ENCODE peak calls at places on chromosomes 2 and 18, in four cellular contexts. S is K562, F is HepG2, N is GM12878. E is an unnamed sample.

GRCh38 chr18:8943900-8944870 is 158.3 kb upstream of the NDUFV2 start:
- DNase-seq in S (no peak), F (no peak), N (no peak), E (no peak)

GRCh38 chr2:208334230-208334629 is 68.2 kb downstream of the PIKFYVE start:
- DNase-seq in S (no peak), F (no peak), N (no peak), E (no peak)

GRCh38 chr2:238207006-238207405 is 3.5 kb upstream of the ILKAP start:
- DNase-seq in S (no peak), F (no peak), N (no peak), E (no peak)

GRCh38 chr18:26252411-26252810 is 26.2 kb downstream of the TAF4B start:
- DNase-seq in S (no peak), F (peak; percentile 54), N (no peak), E (no peak)

GRCh38 chr18:60549338-60549960 is 176.9 kb upstream of the MC4R start:
- DNase-seq in S (peak; percentile 6), F (peak; percentile 44), N (no peak), E (no peak)

GRCh38 chr2:112229365-112229764 is 25.5 kb downstream of the ZC3H8 start:
- DNase-seq in S (no peak), F (no peak), N (no peak), E (no peak)

GRCh38 chr2:180322781-180323180 is 315.7 kb upstream of the CWC22 start:
- DNase-seq in S (no peak), F (no peak), N (no peak), E (no peak)

GRCh38 chr2:43050866-43051265 is 175.5 kb downstream of the ZFP36L2 start:
- DNase-seq in S (no peak), F (no peak), N (no peak), E (peak; percentile 1)

GRCh38 chr18:46320297-46320696 is 216.1 kb downstream of the HAUS1 start:
- DNase-seq in S (peak; percentile 35), F (no peak), N (no peak), E (no peak)

GRCh38 chr2:171297951-171298350 is 135.8 kb downstream of the METTL8 start:
- DNase-seq in S (no peak), F (peak; percentile 29), N (no peak), E (no peak)

GRCh38 chr2:220795705-220796104 is 776.4 kb downstream of the EPHA4 start:
- DNase-seq in S (no peak), F (no peak), N (no peak), E (no peak)

GRCh38 chr2:3575534-3576324 is 669 bp downstream of the RPS7 start:
- DNase-seq in S (peak; percentile 81), F (no peak), N (no peak), E (no peak)

GRCh38 chr2:160859086-160859485 is 301.1 kb upstream of the TANK start:
- DNase-seq in S (no peak), F (no peak), N (no peak), E (no peak)

GRCh38 chr2:172177581-172177980 is 74.9 kb upstream of the DLX2 start:
- DNase-seq in S (no peak), F (no peak), N (no peak), E (no peak)

GRCh38 chr2:136324966-136325365 is 207.0 kb upstream of the CXCR4 start:
- DNase-seq in S (no peak), F (no peak), N (no peak), E (no peak)

GRCh38 chr2:48423376-48423775 is 106.6 kb upstream of the STON1 start:
- DNase-seq in S (no peak), F (no peak), N (no peak), E (no peak)

GRCh38 chr2:58834404-58834803 is 593.3 kb upstream of the FANCL start:
- DNase-seq in S (peak; percentile 30), F (peak; percentile 4), N (no peak), E (peak; percentile 73)

GRCh38 chr2:202444000-202444399 is 67.9 kb downstream of the BMPR2 start:
- DNase-seq in S (no peak), F (no peak), N (no peak), E (no peak)

GRCh38 chr2:205405194-205405593 is 277.1 kb upstream of the NRP2 start:
- DNase-seq in S (no peak), F (no peak), N (no peak), E (no peak)

GRCh38 chr2:126898636-126899035 is at the start of gene TEX51:
- DNase-seq in S (no peak), F (no peak), N (no peak), E (no peak)

GRCh38 chr18:58077329-58077728 is 33.3 kb downstream of the NEDD4L start:
- DNase-seq in S (no peak), F (no peak), N (no peak), E (no peak)

GRCh38 chr2:72236445-72237067 is 88.9 kb upstream of the CYP26B1 start:
- DNase-seq in S (no peak), F (no peak), N (no peak), E (no peak)

GRCh38 chr18:62925031-62925688 is 209.8 kb downstream of the PHLPP1 start:
- DNase-seq in S (no peak), F (no peak), N (no peak), E (no peak)

DNA sequence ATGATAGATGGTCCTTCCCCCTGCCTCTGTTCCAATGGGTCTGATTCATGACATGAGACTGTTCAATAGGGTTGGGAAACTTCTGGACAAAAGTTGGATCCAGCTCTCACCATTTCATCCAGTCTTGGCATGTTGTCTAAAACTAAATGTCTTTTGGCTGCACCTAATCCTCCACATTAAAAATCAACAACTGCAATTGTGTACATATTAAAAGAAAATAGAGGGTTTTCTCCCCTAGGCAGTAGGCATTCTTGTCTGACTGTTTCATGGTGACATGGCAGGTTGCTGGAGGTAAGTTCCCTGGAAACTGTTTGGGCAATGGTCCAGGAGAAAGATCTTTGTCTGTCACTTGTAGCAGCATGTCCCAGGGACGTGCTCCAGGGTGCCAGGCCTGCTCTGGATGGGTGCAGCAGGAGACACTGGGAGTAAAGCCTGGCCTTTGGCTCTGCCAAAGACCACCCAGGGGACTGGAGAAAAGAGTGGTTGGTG is 135.8 kb downstream of the TCF4 start:
- DNase-seq in S (no peak), F (no peak), N (no peak), E (no peak)
- TF ChIP-seq ATF3 in S (no peak), F (no peak), N (no peak), E (no peak)

DNA sequence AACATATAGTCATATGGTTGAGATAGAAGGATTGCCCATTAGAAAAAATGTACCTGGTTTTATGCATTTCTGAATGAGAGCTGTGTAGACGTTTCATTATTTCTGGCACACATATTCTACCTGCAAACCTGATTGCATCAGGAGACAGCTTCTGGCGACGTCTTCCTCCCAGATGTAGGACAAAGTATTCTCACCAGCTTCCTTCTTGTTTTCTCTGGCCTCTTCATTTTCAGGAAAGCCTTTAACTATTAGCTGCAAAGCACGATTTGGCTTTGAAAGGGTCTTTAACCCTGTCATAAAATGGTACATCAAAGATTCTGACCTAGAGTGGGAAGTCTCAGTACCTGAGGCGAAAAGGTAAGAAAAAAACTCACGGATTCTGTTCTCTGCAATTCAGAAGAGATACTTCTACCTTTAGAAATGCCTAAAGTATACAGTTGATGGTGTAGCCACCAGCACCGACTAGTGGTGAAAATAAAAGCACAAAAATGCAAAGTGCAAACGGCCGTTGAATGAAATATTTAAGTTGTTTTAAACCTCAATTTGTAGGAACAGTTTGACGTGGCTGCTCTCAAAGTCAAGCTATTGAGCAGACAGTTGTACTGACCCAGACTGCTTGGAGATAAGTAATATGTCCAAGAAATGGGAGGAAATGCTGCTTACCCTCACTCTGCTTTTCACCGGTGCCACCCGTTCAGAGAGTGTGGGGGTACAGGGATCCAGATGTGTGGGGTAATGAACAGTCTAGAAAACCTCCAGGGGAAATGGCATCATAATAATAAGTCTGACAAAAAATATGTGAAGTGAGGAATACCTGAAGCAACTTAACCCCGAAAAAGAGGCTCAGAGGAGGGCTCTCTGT is 20.2 kb downstream of the IL18RAP start:
- DNase-seq in S (peak; percentile 17), F (peak; percentile 30), N (no peak), E (peak; percentile 15)
- TF ChIP-seq ESRRA in S (no peak), F (no peak), N (no peak), E (no peak)

DNA sequence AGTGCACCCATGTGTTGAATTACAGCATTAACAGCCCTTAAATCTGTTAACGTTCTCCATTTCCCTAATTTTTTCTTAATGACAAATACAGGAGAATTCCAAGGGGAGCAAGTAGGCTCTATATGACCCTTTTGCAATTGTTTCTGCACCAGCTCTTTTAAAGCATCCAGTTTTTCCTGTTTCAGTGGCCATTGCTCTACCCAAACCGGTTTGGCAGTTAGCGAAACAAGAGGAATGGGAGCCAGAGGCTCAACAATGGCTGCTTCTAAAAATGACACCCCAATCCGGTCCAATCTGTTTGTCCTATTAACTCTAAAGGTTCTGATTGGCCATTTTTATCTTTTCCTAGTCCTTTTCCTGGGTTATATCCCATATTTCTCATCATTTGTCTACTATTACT is 15.1 kb upstream of the SUCLG1 start:
- DNase-seq in S (no peak), F (no peak), N (no peak), E (no peak)
- TF ChIP-seq ATF3 in S (no peak), F (no peak), N (no peak), E (no peak)

GRCh38 chr2:235008584-235009044 is 56.8 kb downstream of the SH3BP4 start:
- DNase-seq in S (no peak), F (peak; percentile 55), N (no peak), E (no peak)
- TF ChIP-seq ESRRA in S (no peak), F (no peak), N (no peak), E (no peak)

GRCh38 chr2:219284501-219285347 is 5.6 kb downstream of the DNAJB2 start:
- DNase-seq in S (no peak), F (no peak), N (no peak), E (no peak)
- TF ChIP-seq ATF3 in S (no peak), F (no peak), N (no peak), E (no peak)

DNA sequence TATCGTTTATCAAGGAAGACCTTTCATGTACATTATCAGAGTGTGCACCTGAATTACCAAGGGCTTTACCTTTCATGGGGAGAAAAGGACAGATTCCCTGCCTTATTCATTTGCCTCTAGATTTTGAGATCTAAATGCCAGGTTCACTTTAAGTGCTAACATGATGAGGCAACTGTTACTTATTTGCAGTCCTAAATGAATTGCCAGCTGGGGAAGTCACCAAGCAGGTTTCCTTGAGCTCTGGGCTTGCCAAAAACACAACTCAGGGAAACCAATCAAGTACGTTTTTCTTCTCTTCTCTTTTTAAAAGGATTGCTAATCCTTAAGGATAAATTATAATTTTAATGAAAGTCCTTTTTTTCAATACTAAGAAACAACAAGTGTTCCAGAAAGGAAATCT is 70.6 kb downstream of the RTN4 start:
- DNase-seq in S (no peak), F (no peak), N (no peak), E (no peak)
- TF ChIP-seq ESRRA in S (no peak), F (no peak), N (no peak), E (no peak)

E was measured in WTC11.